ENCODE peak calls at places on chromosomes 1 and 21, in ten cellular contexts. One of them, this sample, is unnamed.

GRCh38 chr1:172342584-172343245 is 77.8 kb upstream of the C1orf105 start:
- DNase-seq in colonic mucosa: no peak
- DNase-seq in HCT116: no peak
- DNase-seq in BE2C: no peak
- DNase-seq in prostate gland: no peak
- DNase-seq in lower lobe of right lung: no peak
- DNase-seq in body of pancreas: no peak
- DNase-seq in CD8-positive, alpha-beta T cell: no peak
- DNase-seq in A673: peak; percentile 18
- DNase-seq in left ventricle myocardium inferior: no peak
- DNase-seq in this sample: no peak

GRCh38 chr1:206023682-206024081 is at the start of gene CTSE:
- DNase-seq in prostate gland: no peak
- DNase-seq in A673: no peak
- DNase-seq in colonic mucosa: peak; percentile 47
- DNase-seq in left ventricle myocardium inferior: no peak
- DNase-seq in body of pancreas: no peak
- DNase-seq in BE2C: no peak
- DNase-seq in lower lobe of right lung: peak; percentile 66
- DNase-seq in CD8-positive, alpha-beta T cell: no peak
- DNase-seq in HCT116: no peak
- DNase-seq in this sample: peak; percentile 33

GRCh38 chr1:151568626-151569088 is 28.5 kb downstream of the TUFT1 start:
- DNase-seq in colonic mucosa: peak; percentile 38
- DNase-seq in lower lobe of right lung: no peak
- DNase-seq in BE2C: no peak
- DNase-seq in left ventricle myocardium inferior: no peak
- DNase-seq in A673: no peak
- DNase-seq in CD8-positive, alpha-beta T cell: peak; percentile 0
- DNase-seq in body of pancreas: no peak
- DNase-seq in HCT116: no peak
- DNase-seq in prostate gland: no peak
- DNase-seq in this sample: no peak

GRCh38 chr1:117275055-117275454 is 64.3 kb upstream of the VTCN1 start:
- DNase-seq in left ventricle myocardium inferior: no peak
- DNase-seq in colonic mucosa: no peak
- DNase-seq in CD8-positive, alpha-beta T cell: no peak
- DNase-seq in BE2C: no peak
- DNase-seq in A673: no peak
- DNase-seq in prostate gland: no peak
- DNase-seq in HCT116: no peak
- DNase-seq in lower lobe of right lung: no peak
- DNase-seq in body of pancreas: no peak
- DNase-seq in this sample: no peak

GRCh38 chr1:30037251-30038118 is 685.9 kb downstream of the MATN1 start:
- DNase-seq in body of pancreas: no peak
- DNase-seq in colonic mucosa: peak; percentile 16
- DNase-seq in A673: no peak
- DNase-seq in prostate gland: no peak
- DNase-seq in left ventricle myocardium inferior: no peak
- DNase-seq in HCT116: no peak
- DNase-seq in lower lobe of right lung: no peak
- DNase-seq in BE2C: no peak
- DNase-seq in CD8-positive, alpha-beta T cell: no peak
- DNase-seq in this sample: no peak

GRCh38 chr1:108140177-108140576 is 60.0 kb downstream of the SLC25A24 start:
- DNase-seq in HCT116: no peak
- DNase-seq in prostate gland: no peak
- DNase-seq in left ventricle myocardium inferior: no peak
- DNase-seq in body of pancreas: no peak
- DNase-seq in colonic mucosa: no peak
- DNase-seq in A673: no peak
- DNase-seq in BE2C: no peak
- DNase-seq in lower lobe of right lung: no peak
- DNase-seq in CD8-positive, alpha-beta T cell: no peak
- DNase-seq in this sample: no peak

GRCh38 chr21:42317826-42318746 is 2.9 kb upstream of the TFF3 start:
- DNase-seq in left ventricle myocardium inferior: no peak
- DNase-seq in HCT116: no peak
- DNase-seq in CD8-positive, alpha-beta T cell: no peak
- DNase-seq in body of pancreas: no peak
- DNase-seq in prostate gland: no peak
- DNase-seq in colonic mucosa: peak; percentile 26
- DNase-seq in lower lobe of right lung: no peak
- DNase-seq in BE2C: no peak
- DNase-seq in A673: no peak
- DNase-seq in this sample: no peak

GRCh38 chr21:45846373-45847160 is 135.0 kb upstream of the COL6A1 start:
- DNase-seq in CD8-positive, alpha-beta T cell: no peak
- DNase-seq in left ventricle myocardium inferior: peak; percentile 43
- DNase-seq in BE2C: no peak
- DNase-seq in lower lobe of right lung: no peak
- DNase-seq in body of pancreas: peak; percentile 20
- DNase-seq in HCT116: no peak
- DNase-seq in A673: no peak
- DNase-seq in prostate gland: peak; percentile 72
- DNase-seq in colonic mucosa: no peak
- DNase-seq in this sample: no peak

GRCh38 chr1:79519084-79519760 is 512.7 kb upstream of the ADGRL4 start:
- DNase-seq in lower lobe of right lung: no peak
- DNase-seq in body of pancreas: no peak
- DNase-seq in CD8-positive, alpha-beta T cell: no peak
- DNase-seq in HCT116: no peak
- DNase-seq in colonic mucosa: no peak
- DNase-seq in BE2C: no peak
- DNase-seq in prostate gland: no peak
- DNase-seq in A673: no peak
- DNase-seq in left ventricle myocardium inferior: no peak
- DNase-seq in this sample: no peak

GRCh38 chr1:201721131-201722049 is 107.6 kb upstream of the IPO9 start:
- DNase-seq in left ventricle myocardium inferior: no peak
- DNase-seq in body of pancreas: no peak
- DNase-seq in HCT116: no peak
- DNase-seq in prostate gland: no peak
- DNase-seq in A673: no peak
- DNase-seq in BE2C: peak; percentile 30
- DNase-seq in lower lobe of right lung: no peak
- DNase-seq in CD8-positive, alpha-beta T cell: no peak
- DNase-seq in colonic mucosa: no peak
- DNase-seq in this sample: no peak

GRCh38 chr1:53639251-53639721 is 99.7 kb downstream of the GLIS1 start:
- DNase-seq in left ventricle myocardium inferior: no peak
- DNase-seq in CD8-positive, alpha-beta T cell: no peak
- DNase-seq in prostate gland: no peak
- DNase-seq in BE2C: no peak
- DNase-seq in lower lobe of right lung: no peak
- DNase-seq in A673: peak; percentile 29
- DNase-seq in body of pancreas: no peak
- DNase-seq in colonic mucosa: no peak
- DNase-seq in HCT116: peak; percentile 4
- DNase-seq in this sample: no peak

GRCh38 chr1:87515781-87516180 is 187.1 kb downstream of the LMO4 start:
- DNase-seq in colonic mucosa: no peak
- DNase-seq in A673: no peak
- DNase-seq in body of pancreas: no peak
- DNase-seq in HCT116: no peak
- DNase-seq in BE2C: no peak
- DNase-seq in lower lobe of right lung: no peak
- DNase-seq in left ventricle myocardium inferior: no peak
- DNase-seq in CD8-positive, alpha-beta T cell: no peak
- DNase-seq in prostate gland: no peak
- DNase-seq in this sample: no peak

GRCh38 chr1:170075186-170075585 is 691 bp upstream of the KIFAP3 start:
- DNase-seq in prostate gland: no peak
- DNase-seq in colonic mucosa: no peak
- DNase-seq in left ventricle myocardium inferior: no peak
- DNase-seq in BE2C: no peak
- DNase-seq in body of pancreas: peak; percentile 3
- DNase-seq in HCT116: no peak
- DNase-seq in CD8-positive, alpha-beta T cell: peak; percentile 0
- DNase-seq in lower lobe of right lung: no peak
- DNase-seq in A673: no peak
- DNase-seq in this sample: peak; percentile 13

GRCh38 chr1:201826830-201827229 is 2.1 kb upstream of the IPO9 start:
- DNase-seq in prostate gland: no peak
- DNase-seq in colonic mucosa: no peak
- DNase-seq in BE2C: no peak
- DNase-seq in CD8-positive, alpha-beta T cell: no peak
- DNase-seq in body of pancreas: no peak
- DNase-seq in A673: no peak
- DNase-seq in left ventricle myocardium inferior: no peak
- DNase-seq in HCT116: no peak
- DNase-seq in lower lobe of right lung: no peak
- DNase-seq in this sample: no peak

GRCh38 chr1:60394436-60394835 is 320.9 kb upstream of the C1orf87 start:
- DNase-seq in A673: no peak
- DNase-seq in lower lobe of right lung: no peak
- DNase-seq in body of pancreas: no peak
- DNase-seq in HCT116: no peak
- DNase-seq in CD8-positive, alpha-beta T cell: no peak
- DNase-seq in BE2C: no peak
- DNase-seq in prostate gland: no peak
- DNase-seq in colonic mucosa: no peak
- DNase-seq in left ventricle myocardium inferior: no peak
- DNase-seq in this sample: no peak

GRCh38 chr1:54989968-54990810 is 8.5 kb upstream of the BSND start:
- DNase-seq in prostate gland: no peak
- DNase-seq in lower lobe of right lung: no peak
- DNase-seq in left ventricle myocardium inferior: peak; percentile 43
- DNase-seq in body of pancreas: no peak
- DNase-seq in HCT116: no peak
- DNase-seq in CD8-positive, alpha-beta T cell: no peak
- DNase-seq in A673: no peak
- DNase-seq in BE2C: no peak
- DNase-seq in colonic mucosa: no peak
- DNase-seq in this sample: no peak

GRCh38 chr21:42028754-42029385 is 18.7 kb upstream of the ZBTB21 start:
- DNase-seq in left ventricle myocardium inferior: no peak
- DNase-seq in HCT116: no peak
- DNase-seq in colonic mucosa: peak; percentile 40
- DNase-seq in A673: no peak
- DNase-seq in BE2C: no peak
- DNase-seq in lower lobe of right lung: peak; percentile 30
- DNase-seq in body of pancreas: no peak
- DNase-seq in CD8-positive, alpha-beta T cell: no peak
- DNase-seq in prostate gland: no peak
- DNase-seq in this sample: no peak

GRCh38 chr1:165892935-165893334 is 65.5 kb downstream of the UCK2 start:
- DNase-seq in HCT116: no peak
- DNase-seq in colonic mucosa: no peak
- DNase-seq in body of pancreas: no peak
- DNase-seq in BE2C: no peak
- DNase-seq in A673: no peak
- DNase-seq in CD8-positive, alpha-beta T cell: no peak
- DNase-seq in prostate gland: no peak
- DNase-seq in lower lobe of right lung: no peak
- DNase-seq in left ventricle myocardium inferior: no peak
- DNase-seq in this sample: no peak
- H3K4me1 ChIP-seq in HCT116: no peaks in the 10 kb centered on the region
- H3K4me1 ChIP-seq in colonic mucosa: no peaks in the 10 kb centered on the region
- H3K4me1 ChIP-seq in body of pancreas: peaks cover 19% of the 10 kb centered on the region
- H3K4me1 ChIP-seq in BE2C: peaks cover 5% of the 10 kb centered on the region
- H3K4me1 ChIP-seq in A673: no peaks in the 10 kb centered on the region
- H3K4me1 ChIP-seq in CD8-positive, alpha-beta T cell: no peaks in the 10 kb centered on the region
- H3K4me1 ChIP-seq in prostate gland: no peaks in the 10 kb centered on the region
- H3K4me1 ChIP-seq in lower lobe of right lung: no peaks in the 10 kb centered on the region
- H3K4me1 ChIP-seq in left ventricle myocardium inferior: peaks cover 53% of the 10 kb centered on the region
- H3K4me1 ChIP-seq in this sample: peaks cover 8% of the 10 kb centered on the region

GRCh38 chr1:2310332-2311183 is 80.8 kb downstream of the MORN1 start:
- DNase-seq in CD8-positive, alpha-beta T cell: no peak
- DNase-seq in colonic mucosa: no peak
- DNase-seq in left ventricle myocardium inferior: no peak
- DNase-seq in lower lobe of right lung: no peak
- DNase-seq in HCT116: no peak
- DNase-seq in A673: no peak
- DNase-seq in prostate gland: no peak
- DNase-seq in body of pancreas: no peak
- DNase-seq in BE2C: no peak
- DNase-seq in this sample: no peak

GRCh38 chr1:2312196-2312588 is 79.2 kb downstream of the MORN1 start:
- DNase-seq in BE2C: no peak
- DNase-seq in body of pancreas: no peak
- DNase-seq in left ventricle myocardium inferior: no peak
- DNase-seq in prostate gland: no peak
- DNase-seq in CD8-positive, alpha-beta T cell: no peak
- DNase-seq in A673: no peak
- DNase-seq in colonic mucosa: no peak
- DNase-seq in lower lobe of right lung: no peak
- DNase-seq in HCT116: no peak
- DNase-seq in this sample: no peak

GRCh38 chr1:2312589-2313301 is 78.6 kb downstream of the MORN1 start:
- DNase-seq in prostate gland: no peak
- DNase-seq in left ventricle myocardium inferior: no peak
- DNase-seq in lower lobe of right lung: no peak
- DNase-seq in A673: no peak
- DNase-seq in HCT116: no peak
- DNase-seq in CD8-positive, alpha-beta T cell: no peak
- DNase-seq in colonic mucosa: no peak
- DNase-seq in body of pancreas: no peak
- DNase-seq in BE2C: no peak
- DNase-seq in this sample: no peak

GRCh38 chr1:2313651-2314296 is 77.6 kb downstream of the MORN1 start:
- DNase-seq in prostate gland: no peak
- DNase-seq in lower lobe of right lung: no peak
- DNase-seq in colonic mucosa: no peak
- DNase-seq in CD8-positive, alpha-beta T cell: no peak
- DNase-seq in body of pancreas: no peak
- DNase-seq in left ventricle myocardium inferior: no peak
- DNase-seq in A673: no peak
- DNase-seq in HCT116: no peak
- DNase-seq in BE2C: no peak
- DNase-seq in this sample: no peak

GRCh38 chr1:2311184-2312032 is 79.9 kb downstream of the MORN1 start:
- DNase-seq in body of pancreas: peak; percentile 52
- DNase-seq in CD8-positive, alpha-beta T cell: peak; percentile 52
- DNase-seq in prostate gland: peak; percentile 53
- DNase-seq in lower lobe of right lung: peak; percentile 75
- DNase-seq in left ventricle myocardium inferior: peak; percentile 55
- DNase-seq in HCT116: peak; percentile 31
- DNase-seq in colonic mucosa: peak; percentile 67
- DNase-seq in BE2C: peak; percentile 57
- DNase-seq in A673: peak; percentile 87
- DNase-seq in this sample: peak; percentile 65
- TF ChIP-seq CTCF in body of pancreas: no peak
- TF ChIP-seq CTCF in CD8-positive, alpha-beta T cell: peak; percentile 37
- TF ChIP-seq CTCF in prostate gland: no peak
- TF ChIP-seq CTCF in lower lobe of right lung: peak; percentile 51
- TF ChIP-seq CTCF in left ventricle myocardium inferior: peak; percentile 52
- TF ChIP-seq CTCF in HCT116: no peak
- TF ChIP-seq CTCF in colonic mucosa: peak; percentile 19
- TF ChIP-seq CTCF in BE2C: peak; percentile 21
- TF ChIP-seq CTCF in A673: peak; percentile 53
- TF ChIP-seq CTCF in this sample: peak; percentile 34

GRCh38 chr1:225941949-225942222 is 866 bp upstream of the LEFTY2 start:
- DNase-seq in BE2C: no peak
- DNase-seq in CD8-positive, alpha-beta T cell: no peak
- DNase-seq in A673: no peak
- DNase-seq in colonic mucosa: no peak
- DNase-seq in left ventricle myocardium inferior: no peak
- DNase-seq in HCT116: no peak
- DNase-seq in body of pancreas: no peak
- DNase-seq in lower lobe of right lung: no peak
- DNase-seq in prostate gland: no peak
- DNase-seq in this sample: no peak
- H3K27me3 ChIP-seq in BE2C: no peaks in the 10 kb centered on the region
- H3K27me3 ChIP-seq in CD8-positive, alpha-beta T cell: no peaks in the 10 kb centered on the region
- H3K27me3 ChIP-seq in A673: no peaks in the 10 kb centered on the region
- H3K27me3 ChIP-seq in colonic mucosa: no peaks in the 10 kb centered on the region
- H3K27me3 ChIP-seq in left ventricle myocardium inferior: no peaks in the 10 kb centered on the region
- H3K27me3 ChIP-seq in HCT116: no peaks in the 10 kb centered on the region
- H3K27me3 ChIP-seq in body of pancreas: no peaks in the 10 kb centered on the region
- H3K27me3 ChIP-seq in lower lobe of right lung: no peaks in the 10 kb centered on the region
- H3K27me3 ChIP-seq in prostate gland: no peaks in the 10 kb centered on the region
- H3K27me3 ChIP-seq in this sample: no peaks in the 10 kb centered on the region

GRCh38 chr1:224718470-224719053 is 102.4 kb downstream of the CNIH3 start:
- DNase-seq in colonic mucosa: no peak
- DNase-seq in CD8-positive, alpha-beta T cell: no peak
- DNase-seq in lower lobe of right lung: no peak
- DNase-seq in HCT116: no peak
- DNase-seq in left ventricle myocardium inferior: no peak
- DNase-seq in BE2C: no peak
- DNase-seq in prostate gland: no peak
- DNase-seq in body of pancreas: no peak
- DNase-seq in A673: no peak
- DNase-seq in this sample: no peak
- H3K4me1 ChIP-seq in colonic mucosa: no peaks in the 10 kb centered on the region
- H3K4me1 ChIP-seq in CD8-positive, alpha-beta T cell: no peaks in the 10 kb centered on the region
- H3K4me1 ChIP-seq in lower lobe of right lung: no peaks in the 10 kb centered on the region
- H3K4me1 ChIP-seq in HCT116: no peaks in the 10 kb centered on the region
- H3K4me1 ChIP-seq in left ventricle myocardium inferior: no peaks in the 10 kb centered on the region
- H3K4me1 ChIP-seq in BE2C: no peaks in the 10 kb centered on the region
- H3K4me1 ChIP-seq in prostate gland: no peaks in the 10 kb centered on the region
- H3K4me1 ChIP-seq in body of pancreas: no peaks in the 10 kb centered on the region
- H3K4me1 ChIP-seq in A673: no peaks in the 10 kb centered on the region
- H3K4me1 ChIP-seq in this sample: no peaks in the 10 kb centered on the region